ENCODE peak calls at places on chromosome 13, in seven cellular contexts. E is kidney, G is IMR-90, Q is SK-N-SH, W is heart right ventricle, H is ascending aorta, J is prostate gland. D is an unnamed sample. For H3K4me1, the result is how much of the 10 kb centered on the place peaks cover.

GRCh38 chr13:45042539-45042938 is 53.2 kb downstream of the GPALPP1 start:
- DNase-seq in W (no peak), E (no peak), Q (no peak), G (no peak), H (no peak), J (no peak), D (no peak)

GRCh38 chr13:94660695-94661324 is 51.5 kb downstream of the SOX21 start:
- DNase-seq in W (no peak), G (peak), J (no peak), E (no peak), H (no peak), Q (peak), D (no peak)

GRCh38 chr13:21000647-21001046 is 60.7 kb downstream of the LATS2 start:
- DNase-seq in Q (no peak), H (no peak), G (no peak), E (no peak), W (no peak), J (no peak), D (no peak)

GRCh38 chr13:70388935-70389334 is 280.7 kb upstream of the KLHL1 start:
- DNase-seq in W (no peak), Q (no peak), E (no peak), G (no peak), J (no peak), H (no peak), D (no peak)

GRCh38 chr13:112161441-112162301 is 94.7 kb downstream of the SOX1 start:
- DNase-seq in H (no peak), J (no peak), G (no peak), W (no peak), E (no peak), Q (no peak), D (no peak)

GRCh38 chr13:80850771-80851170 is 509.8 kb upstream of the SPRY2 start:
- DNase-seq in W (no peak), G (no peak), E (no peak), H (no peak), J (no peak), Q (no peak), D (no peak)

GRCh38 chr13:102978168-102978567 is 88.0 kb downstream of the SLC10A2 start:
- DNase-seq in Q (no peak), J (no peak), E (no peak), W (no peak), H (no peak), G (no peak), D (peak)

GRCh38 chr13:51764184-51765141 is 39.5 kb downstream of the DHRS12 start:
- DNase-seq in Q (no peak), J (no peak), W (peak), G (peak), E (peak), H (peak), D (no peak)

GRCh38 chr13:35159041-35159440 is 217.0 kb downstream of the NBEA start:
- DNase-seq in G (no peak), H (no peak), W (no peak), Q (no peak), E (no peak), J (no peak), D (no peak)

GRCh38 chr13:86788624-86789023 is 882.5 kb upstream of the SLITRK5 start:
- DNase-seq in Q (no peak), E (no peak), G (no peak), H (no peak), W (no peak), J (no peak), D (no peak)

GRCh38 chr13:98014766-98015165 is 61.3 kb downstream of the IPO5 start:
- DNase-seq in G (peak), W (no peak), E (no peak), J (no peak), H (no peak), Q (no peak), D (peak)

GRCh38 chr13:88674841-88675240 is 1003.7 kb downstream of the SLITRK5 start:
- DNase-seq in W (no peak), H (no peak), Q (no peak), J (no peak), E (no peak), G (no peak), D (no peak)

GRCh38 chr13:39776439-39776838 is 121.0 kb downstream of the COG6 start:
- DNase-seq in J (no peak), W (no peak), Q (no peak), G (peak), E (no peak), H (no peak), D (peak)

GRCh38 chr13:23993439-23993980 is 96.2 kb upstream of the C1QTNF9B start:
- DNase-seq in H (no peak), Q (no peak), J (no peak), E (no peak), W (no peak), G (peak), D (no peak)

GRCh38 chr13:114118086-114118762 is 14.2 kb downstream of the RASA3 start:
- DNase-seq in H (no peak), E (peak), Q (no peak), W (no peak), G (no peak), J (no peak), D (no peak)

GRCh38 chr13:27147530-27148170 is 24.0 kb downstream of the USP12 start:
- DNase-seq in Q (no peak), G (peak), J (no peak), E (no peak), W (no peak), H (no peak), D (peak)

GRCh38 chr13:33761744-33762143 is 56.2 kb upstream of the RFC3 start:
- DNase-seq in Q (peak), E (no peak), G (no peak), H (no peak), W (no peak), J (peak), D (no peak)

GRCh38 chr13:69619651-69620050 is 488.0 kb upstream of the ATXN8OS start:
- DNase-seq in G (no peak), W (no peak), J (no peak), E (no peak), H (no peak), Q (no peak), D (no peak)

GRCh38 chr13:24220086-24220703 is 59.7 kb downstream of the SPATA13 start:
- DNase-seq in J (peak), H (no peak), E (no peak), G (peak), Q (peak), W (peak), D (peak)

GRCh38 chr13:32031025-32031814 is at the start of gene FRY:
- DNase-seq in Q (peak), H (peak), E (peak), J (peak), G (peak), W (peak), D (no peak)

GRCh38 chr13:79901336-79901735 is 420.4 kb downstream of the NDFIP2 start:
- DNase-seq in W (no peak), Q (no peak), E (no peak), J (no peak), H (no peak), G (peak), D (peak)

GRCh38 chr13:39565036-39565949 is 37.7 kb downstream of the LHFPL6 start:
- DNase-seq in G (peak), W (no peak), E (no peak), J (no peak), H (no peak), Q (no peak), D (peak)

GRCh38 chr13:21826214-21827015 is 155.5 kb downstream of the FGF9 start:
- DNase-seq in Q (no peak), E (no peak), W (no peak), J (no peak), G (no peak), H (no peak), D (no peak)

GRCh38 chr13:97855570-97855970 is 97.9 kb upstream of the IPO5 start:
- DNase-seq in E (no peak), H (no peak), W (peak), J (peak), G (peak), Q (peak), D (no peak)

GRCh38 chr13:111241862-111242261 is 78.6 kb upstream of the TEX29 start:
- DNase-seq in W (no peak), J (no peak), H (no peak), E (no peak), G (no peak), Q (no peak), D (no peak)

GRCh38 chr13:40063278-40063698 is 407.8 kb downstream of the COG6 start:
- DNase-seq in Q (peak), H (no peak), G (no peak), J (no peak), E (no peak), W (no peak), D (no peak)

GRCh38 chr13:38819053-38819452 is 132.2 kb downstream of the FREM2 start:
- DNase-seq in J (peak), G (no peak), W (no peak), H (no peak), E (no peak), Q (no peak), D (peak)

GRCh38 chr13:23794267-23795161 is 94.7 kb downstream of the MIPEP start:
- DNase-seq in E (no peak), G (peak), W (no peak), H (no peak), J (no peak), Q (no peak), D (peak)

GRCh38 chr13:64531400-64531799 is 2698.7 kb downstream of the PCDH9 start:
- DNase-seq in G (no peak), E (no peak), J (no peak), H (no peak), Q (no peak), W (no peak), D (no peak)
- TF ChIP-seq CTCF in G (no peak), E (no peak), J (no peak), H (no peak), Q (no peak), W (no peak), D (no peak)

DNA sequence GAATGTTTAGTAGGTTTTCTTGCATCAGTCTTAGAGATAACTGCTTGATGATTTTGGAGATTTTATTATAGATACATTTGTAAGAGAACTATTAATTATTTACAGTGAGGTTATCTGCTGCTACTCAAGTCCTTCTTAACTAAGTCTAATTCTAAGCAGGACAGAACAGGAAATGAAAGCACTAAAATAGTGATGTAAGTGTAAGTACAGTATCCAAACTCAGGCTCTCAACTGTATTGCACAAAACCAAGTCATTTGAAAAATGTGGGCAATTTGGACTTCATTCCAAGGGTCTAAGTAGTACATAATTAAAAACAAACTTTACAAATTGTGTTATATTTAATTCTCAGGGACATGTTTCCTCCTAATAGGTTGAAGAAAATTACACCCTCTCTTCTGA is 417.1 kb downstream of the ITGBL1 start:
- DNase-seq in H (no peak), Q (no peak), J (no peak), W (no peak), E (no peak), G (peak), D (no peak)
- H3K27ac ChIP-seq in H (no peak), Q (no peak), J (no peak), W (peak), E (no peak), G (no peak), D (no peak)

GRCh38 chr13:75785130-75785529 is 149.0 kb downstream of the LMO7 start:
- DNase-seq in J (no peak), W (no peak), E (no peak), H (no peak), G (peak), Q (no peak), D (no peak)
- H3K4me1 ChIP-seq in J (under half), W (under half), E (under half), H (under half), G (under half), Q (under half), D (under half)

GRCh38 chr13:99416411-99417121 is 84.7 kb upstream of the TM9SF2 start:
- DNase-seq in G (no peak), H (no peak), E (no peak), Q (no peak), W (no peak), J (no peak), D (no peak)

GRCh38 chr13:99415851-99416331 is 85.4 kb upstream of the TM9SF2 start:
- DNase-seq in G (no peak), E (no peak), Q (no peak), H (no peak), W (no peak), J (no peak), D (no peak)

GRCh38 chr13:99418663-99419140 is 82.6 kb upstream of the TM9SF2 start:
- DNase-seq in Q (no peak), G (no peak), E (no peak), H (no peak), W (no peak), J (no peak), D (no peak)

GRCh38 chr13:99417821-99418662 is 83.2 kb upstream of the TM9SF2 start:
- DNase-seq in W (no peak), E (no peak), Q (no peak), J (no peak), H (no peak), G (no peak), D (no peak)

GRCh38 chr13:99417151-99417820 is 84.0 kb upstream of the TM9SF2 start:
- DNase-seq in H (no peak), E (no peak), J (no peak), G (no peak), W (no peak), Q (no peak), D (no peak)
- TF ChIP-seq CTCF in H (no peak), E (no peak), J (no peak), G (no peak), W (no peak), Q (no peak), D (no peak)

DNA sequence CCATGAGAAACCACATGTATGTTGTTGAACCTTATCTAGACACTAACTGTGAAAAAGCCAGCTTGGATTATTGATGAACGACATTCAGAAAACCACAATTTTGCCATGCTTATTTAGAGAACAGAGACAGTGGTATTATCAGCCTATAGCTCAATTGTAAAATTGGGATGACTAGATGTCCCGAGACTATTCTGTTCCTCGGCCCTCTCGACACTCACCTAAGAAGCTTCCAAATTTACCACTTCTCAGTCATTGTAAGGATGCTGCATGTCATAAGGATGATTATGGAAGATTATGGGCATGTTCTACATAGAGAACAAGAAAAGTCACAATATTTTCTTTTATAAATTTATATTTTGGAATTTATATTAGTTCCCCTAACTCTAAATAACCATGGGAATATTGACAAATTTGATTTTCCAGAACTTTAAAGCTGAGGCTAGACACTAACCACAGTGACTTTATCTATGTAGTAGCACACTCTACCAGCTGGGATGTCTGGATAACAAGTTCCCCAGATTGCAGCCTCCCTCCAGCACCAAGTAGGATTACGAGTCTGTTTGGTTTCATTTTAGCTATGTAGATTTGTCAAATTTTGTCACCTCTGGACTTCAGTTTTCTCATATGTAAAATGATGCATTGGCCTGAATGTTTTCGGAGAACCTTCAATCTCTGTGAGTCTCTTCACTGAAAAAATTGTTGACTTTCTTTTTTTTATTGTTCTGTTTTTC is 513.6 kb downstream of the IRS2 start:
- DNase-seq in Q (no peak), W (no peak), G (peak), E (no peak), H (no peak), J (no peak), D (no peak)
- H3K27ac ChIP-seq in Q (no peak), W (no peak), G (peak), E (no peak), H (no peak), J (no peak), D (peak)

DNA sequence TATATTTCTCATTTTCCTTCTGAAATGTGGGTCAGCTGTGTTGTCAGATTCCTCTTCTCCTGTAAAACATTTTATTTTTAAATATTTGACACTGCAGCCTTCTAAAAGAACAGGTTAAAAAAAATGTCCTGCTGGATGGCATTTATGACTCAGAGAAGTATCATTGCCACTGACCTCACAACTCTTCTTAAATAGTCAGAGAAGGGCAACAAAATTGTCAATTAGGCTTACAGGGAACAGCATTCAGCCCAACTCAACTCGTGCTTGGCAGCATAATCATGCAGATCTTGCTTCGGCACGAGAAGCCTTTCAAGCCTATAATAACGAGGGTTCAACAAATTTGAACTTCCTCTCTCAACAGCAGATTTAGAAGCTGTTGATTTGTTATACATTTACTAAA is 296.7 kb upstream of the DACH1 start:
- DNase-seq in H (no peak), G (no peak), W (no peak), J (no peak), Q (no peak), E (no peak), D (peak)
- H3K4me1 ChIP-seq in H (under half), G (under half), W (under half), J (under half), Q (under half), E (under half), D (under half)

DNA sequence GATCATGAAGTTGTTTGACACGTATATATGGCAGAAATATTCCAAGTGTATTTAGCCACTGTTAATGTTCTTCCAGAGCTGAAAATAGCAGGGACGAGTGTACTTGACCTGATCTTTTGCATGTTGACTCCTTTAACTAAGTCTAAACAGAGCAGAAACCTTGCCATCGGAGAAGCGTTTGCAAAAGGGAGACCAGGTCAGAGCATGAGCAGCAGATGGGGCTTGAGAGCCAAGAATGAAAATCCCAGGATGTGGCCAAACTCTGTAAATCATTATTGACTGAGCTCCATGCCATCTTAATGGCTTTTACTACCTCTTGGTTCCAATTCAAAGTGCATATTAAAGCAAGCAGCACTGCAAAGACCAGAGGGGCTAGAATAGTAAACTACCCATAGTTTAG is 55.5 kb downstream of the FAM216B start:
- DNase-seq in Q (no peak), W (peak), G (peak), E (no peak), J (peak), H (no peak), D (no peak)
- TF ChIP-seq CTCF in Q (peak), W (peak), G (peak), E (peak), J (no peak), H (no peak), D (peak)

GRCh38 chr13:75479102-75479501 is 2.9 kb downstream of the TBC1D4 start:
- DNase-seq in E (no peak), G (no peak), W (no peak), H (no peak), Q (no peak), J (no peak), D (no peak)

GRCh38 chr13:75482070-75482819 is at the start of gene TBC1D4:
- DNase-seq in Q (peak), E (peak), H (peak), J (peak), G (peak), W (peak), D (peak)

GRCh38 chr13:75482820-75483079 is 781 bp upstream of the TBC1D4 start:
- DNase-seq in Q (no peak), E (no peak), W (no peak), J (no peak), H (no peak), G (no peak), D (no peak)

GRCh38 chr13:75481176-75482069 is 546 bp downstream of the TBC1D4 start:
- DNase-seq in W (peak), G (no peak), H (no peak), E (peak), J (peak), Q (peak), D (peak)

DNA sequence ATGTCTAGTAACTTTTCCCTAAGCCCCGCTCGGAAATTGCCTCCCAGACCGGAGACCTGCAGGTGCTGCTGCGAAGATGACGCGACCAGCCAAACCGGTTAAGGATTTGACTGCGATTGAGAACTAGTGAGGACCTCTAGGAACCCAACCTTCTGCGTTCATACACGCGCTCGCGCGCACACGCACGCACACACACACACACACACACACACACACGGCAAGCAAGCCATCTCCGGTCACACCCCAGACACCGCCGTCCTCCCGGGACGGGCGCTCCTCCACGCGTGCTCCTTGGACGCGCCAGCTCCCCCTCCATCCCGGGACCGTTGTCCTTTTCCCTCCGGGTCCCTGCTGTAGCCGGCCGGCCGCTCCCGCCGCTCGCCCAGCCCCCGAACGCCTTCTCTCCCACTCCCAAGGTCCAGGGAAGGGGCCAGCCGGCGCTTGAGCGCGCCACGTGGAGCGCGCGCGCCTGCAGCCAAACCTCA is 1.2 kb downstream of the TBC1D4 start:
- DNase-seq in G (peak), W (peak), J (peak), H (no peak), E (peak), Q (peak), D (peak)
- H3K27ac ChIP-seq in G (no peak), W (peak), J (peak), H (peak), E (peak), Q (no peak), D (no peak)

D was measured in foreskin keratinocyte.